ENCODE peak calls at places on chromosomes 5 and 9, in eight cellular contexts. One of them, this sample, is unnamed.

GRCh38 chr5:145585443-145586148 is 249.5 kb downstream of the PRELID2 start:
- DNase-seq in mammary epithelial cell: no peak
- DNase-seq in foreskin keratinocyte: no peak
- DNase-seq in mesenchymal stem cell: no peak
- DNase-seq in WERI-Rb-1: no peak
- DNase-seq in GM23248: no peak
- DNase-seq in tibial nerve: no peak
- DNase-seq in AG04450: no peak
- DNase-seq in this sample: no peak

GRCh38 chr5:55692509-55692908 is 19.6 kb downstream of the SLC38A9 start:
- DNase-seq in mammary epithelial cell: no peak
- DNase-seq in foreskin keratinocyte: no peak
- DNase-seq in mesenchymal stem cell: no peak
- DNase-seq in WERI-Rb-1: no peak
- DNase-seq in GM23248: no peak
- DNase-seq in tibial nerve: no peak
- DNase-seq in AG04450: no peak
- DNase-seq in this sample: no peak

GRCh38 chr9:93949073-93949693 is 6.0 kb downstream of the BARX1 start:
- DNase-seq in mammary epithelial cell: no peak
- DNase-seq in foreskin keratinocyte: no peak
- DNase-seq in mesenchymal stem cell: no peak
- DNase-seq in WERI-Rb-1: no peak
- DNase-seq in GM23248: no peak
- DNase-seq in tibial nerve: no peak
- DNase-seq in AG04450: no peak
- DNase-seq in this sample: no peak

GRCh38 chr5:132427285-132428146 is 58.0 kb downstream of the SLC22A5 start:
- DNase-seq in mammary epithelial cell: no peak
- DNase-seq in foreskin keratinocyte: peak
- DNase-seq in mesenchymal stem cell: no peak
- DNase-seq in WERI-Rb-1: no peak
- DNase-seq in GM23248: peak
- DNase-seq in tibial nerve: no peak
- DNase-seq in AG04450: no peak
- DNase-seq in this sample: peak

GRCh38 chr9:89864731-89865130 is 259.9 kb downstream of the GADD45G start:
- DNase-seq in mammary epithelial cell: no peak
- DNase-seq in foreskin keratinocyte: no peak
- DNase-seq in mesenchymal stem cell: no peak
- DNase-seq in WERI-Rb-1: no peak
- DNase-seq in GM23248: peak
- DNase-seq in tibial nerve: no peak
- DNase-seq in AG04450: no peak
- DNase-seq in this sample: no peak

GRCh38 chr9:101626295-101626694 is 31.5 kb upstream of the PPP3R2 start:
- DNase-seq in mammary epithelial cell: no peak
- DNase-seq in foreskin keratinocyte: no peak
- DNase-seq in mesenchymal stem cell: no peak
- DNase-seq in WERI-Rb-1: no peak
- DNase-seq in GM23248: no peak
- DNase-seq in tibial nerve: no peak
- DNase-seq in AG04450: no peak
- DNase-seq in this sample: no peak

GRCh38 chr9:124813041-124813440 is 36.1 kb downstream of the OLFML2A start:
- DNase-seq in mammary epithelial cell: peak
- DNase-seq in foreskin keratinocyte: no peak
- DNase-seq in mesenchymal stem cell: no peak
- DNase-seq in WERI-Rb-1: peak
- DNase-seq in GM23248: no peak
- DNase-seq in tibial nerve: no peak
- DNase-seq in AG04450: no peak
- DNase-seq in this sample: no peak

GRCh38 chr9:118882674-118883073 is 486.6 kb downstream of the BRINP1 start:
- DNase-seq in mammary epithelial cell: peak
- DNase-seq in foreskin keratinocyte: peak
- DNase-seq in mesenchymal stem cell: peak
- DNase-seq in WERI-Rb-1: no peak
- DNase-seq in GM23248: peak
- DNase-seq in tibial nerve: no peak
- DNase-seq in AG04450: no peak
- DNase-seq in this sample: no peak

GRCh38 chr5:120297621-120298020 is 166.5 kb upstream of the PRR16 start:
- DNase-seq in mammary epithelial cell: no peak
- DNase-seq in foreskin keratinocyte: no peak
- DNase-seq in mesenchymal stem cell: no peak
- DNase-seq in WERI-Rb-1: no peak
- DNase-seq in GM23248: peak
- DNase-seq in tibial nerve: no peak
- DNase-seq in AG04450: no peak
- DNase-seq in this sample: no peak

GRCh38 chr5:150584561-150585335 is 55.7 kb upstream of the SYNPO start:
- DNase-seq in mammary epithelial cell: no peak
- DNase-seq in foreskin keratinocyte: no peak
- DNase-seq in mesenchymal stem cell: no peak
- DNase-seq in WERI-Rb-1: no peak
- DNase-seq in GM23248: no peak
- DNase-seq in tibial nerve: no peak
- DNase-seq in AG04450: no peak
- DNase-seq in this sample: no peak

GRCh38 chr9:35996358-35996970 is 38.5 kb upstream of the OR2S2 start:
- DNase-seq in mammary epithelial cell: no peak
- DNase-seq in foreskin keratinocyte: no peak
- DNase-seq in mesenchymal stem cell: peak
- DNase-seq in WERI-Rb-1: no peak
- DNase-seq in GM23248: peak
- DNase-seq in tibial nerve: no peak
- DNase-seq in AG04450: no peak
- DNase-seq in this sample: peak

GRCh38 chr9:114560956-114561355 is 26.6 kb upstream of the ATP6V1G1 start:
- DNase-seq in mammary epithelial cell: no peak
- DNase-seq in foreskin keratinocyte: no peak
- DNase-seq in mesenchymal stem cell: peak
- DNase-seq in WERI-Rb-1: no peak
- DNase-seq in GM23248: no peak
- DNase-seq in tibial nerve: no peak
- DNase-seq in AG04450: no peak
- DNase-seq in this sample: no peak

GRCh38 chr5:153880094-153880493 is 158.6 kb downstream of the FAM114A2 start:
- DNase-seq in mammary epithelial cell: no peak
- DNase-seq in foreskin keratinocyte: no peak
- DNase-seq in mesenchymal stem cell: no peak
- DNase-seq in WERI-Rb-1: no peak
- DNase-seq in GM23248: no peak
- DNase-seq in tibial nerve: no peak
- DNase-seq in AG04450: no peak
- DNase-seq in this sample: no peak

GRCh38 chr5:3201941-3202340 is 393.7 kb upstream of the IRX1 start:
- DNase-seq in mammary epithelial cell: no peak
- DNase-seq in foreskin keratinocyte: no peak
- DNase-seq in mesenchymal stem cell: no peak
- DNase-seq in WERI-Rb-1: no peak
- DNase-seq in GM23248: no peak
- DNase-seq in tibial nerve: no peak
- DNase-seq in AG04450: no peak
- DNase-seq in this sample: no peak

GRCh38 chr5:138564242-138564641 is 11.0 kb downstream of the HSPA9 start:
- DNase-seq in mammary epithelial cell: no peak
- DNase-seq in foreskin keratinocyte: no peak
- DNase-seq in mesenchymal stem cell: no peak
- DNase-seq in WERI-Rb-1: no peak
- DNase-seq in GM23248: no peak
- DNase-seq in tibial nerve: no peak
- DNase-seq in AG04450: no peak
- DNase-seq in this sample: no peak

GRCh38 chr5:63089147-63089546 is 510.5 kb downstream of the LRRC70 start:
- DNase-seq in mammary epithelial cell: no peak
- DNase-seq in foreskin keratinocyte: no peak
- DNase-seq in mesenchymal stem cell: no peak
- DNase-seq in WERI-Rb-1: no peak
- DNase-seq in GM23248: no peak
- DNase-seq in tibial nerve: no peak
- DNase-seq in AG04450: no peak
- DNase-seq in this sample: no peak

GRCh38 chr9:124392855-124393460 is 22.3 kb downstream of the PSMB7 start:
- DNase-seq in mammary epithelial cell: peak
- DNase-seq in foreskin keratinocyte: peak
- DNase-seq in mesenchymal stem cell: peak
- DNase-seq in WERI-Rb-1: peak
- DNase-seq in GM23248: peak
- DNase-seq in tibial nerve: no peak
- DNase-seq in AG04450: peak
- DNase-seq in this sample: peak

GRCh38 chr9:134868751-134869553 is 11.7 kb upstream of the FCN2 start:
- DNase-seq in mammary epithelial cell: no peak
- DNase-seq in foreskin keratinocyte: no peak
- DNase-seq in mesenchymal stem cell: no peak
- DNase-seq in WERI-Rb-1: no peak
- DNase-seq in GM23248: no peak
- DNase-seq in tibial nerve: no peak
- DNase-seq in AG04450: no peak
- DNase-seq in this sample: no peak

GRCh38 chr5:108801776-108802175 is 54.1 kb downstream of the FER start:
- DNase-seq in mammary epithelial cell: peak
- DNase-seq in foreskin keratinocyte: peak
- DNase-seq in mesenchymal stem cell: peak
- DNase-seq in WERI-Rb-1: no peak
- DNase-seq in GM23248: peak
- DNase-seq in tibial nerve: no peak
- DNase-seq in AG04450: peak
- DNase-seq in this sample: peak

GRCh38 chr5:173823721-173824567 is 64.2 kb upstream of the CPEB4 start:
- DNase-seq in mammary epithelial cell: peak
- DNase-seq in foreskin keratinocyte: peak
- DNase-seq in mesenchymal stem cell: peak
- DNase-seq in WERI-Rb-1: no peak
- DNase-seq in GM23248: peak
- DNase-seq in tibial nerve: no peak
- DNase-seq in AG04450: peak
- DNase-seq in this sample: peak

GRCh38 chr5:95533106-95533505 is 21.7 kb downstream of the SKIC3 start:
- DNase-seq in mammary epithelial cell: no peak
- DNase-seq in foreskin keratinocyte: no peak
- DNase-seq in mesenchymal stem cell: no peak
- DNase-seq in WERI-Rb-1: no peak
- DNase-seq in GM23248: peak
- DNase-seq in tibial nerve: no peak
- DNase-seq in AG04450: no peak
- DNase-seq in this sample: peak

GRCh38 chr9:112072721-112073553 is 102.2 kb downstream of the SUSD1 start:
- DNase-seq in mammary epithelial cell: peak
- DNase-seq in foreskin keratinocyte: no peak
- DNase-seq in mesenchymal stem cell: peak
- DNase-seq in WERI-Rb-1: no peak
- DNase-seq in GM23248: peak
- DNase-seq in tibial nerve: no peak
- DNase-seq in AG04450: peak
- DNase-seq in this sample: peak

GRCh38 chr5:130141689-130142320 is 237.5 kb downstream of the CHSY3 start:
- DNase-seq in mammary epithelial cell: peak
- DNase-seq in foreskin keratinocyte: peak
- DNase-seq in mesenchymal stem cell: peak
- DNase-seq in WERI-Rb-1: peak
- DNase-seq in GM23248: peak
- DNase-seq in tibial nerve: no peak
- DNase-seq in AG04450: peak
- DNase-seq in this sample: peak

GRCh38 chr5:178538624-178539344 is 51.4 kb downstream of the COL23A1 start:
- DNase-seq in mammary epithelial cell: no peak
- DNase-seq in foreskin keratinocyte: no peak
- DNase-seq in mesenchymal stem cell: peak
- DNase-seq in WERI-Rb-1: no peak
- DNase-seq in GM23248: no peak
- DNase-seq in tibial nerve: no peak
- DNase-seq in AG04450: no peak
- DNase-seq in this sample: no peak

GRCh38 chr5:66818304-66818934 is 222.2 kb downstream of the MAST4 start:
- DNase-seq in mammary epithelial cell: no peak
- DNase-seq in foreskin keratinocyte: no peak
- DNase-seq in mesenchymal stem cell: no peak
- DNase-seq in WERI-Rb-1: no peak
- DNase-seq in GM23248: no peak
- DNase-seq in tibial nerve: no peak
- DNase-seq in AG04450: no peak
- DNase-seq in this sample: no peak
- H3K27ac ChIP-seq in mammary epithelial cell: no peak
- H3K27ac ChIP-seq in foreskin keratinocyte: no peak
- H3K27ac ChIP-seq in mesenchymal stem cell: no peak
- H3K27ac ChIP-seq in WERI-Rb-1: no peak
- H3K27ac ChIP-seq in GM23248: no peak
- H3K27ac ChIP-seq in tibial nerve: no peak
- H3K27ac ChIP-seq in AG04450: no peak
- H3K27ac ChIP-seq in this sample: no peak

GRCh38 chr9:123387686-123388085 is 31.7 kb downstream of the CRB2 start:
- DNase-seq in mammary epithelial cell: no peak
- DNase-seq in foreskin keratinocyte: no peak
- DNase-seq in mesenchymal stem cell: no peak
- DNase-seq in WERI-Rb-1: no peak
- DNase-seq in GM23248: peak
- DNase-seq in tibial nerve: no peak
- DNase-seq in AG04450: no peak
- DNase-seq in this sample: no peak
- H3K27ac ChIP-seq in mammary epithelial cell: no peak
- H3K27ac ChIP-seq in foreskin keratinocyte: no peak
- H3K27ac ChIP-seq in mesenchymal stem cell: no peak
- H3K27ac ChIP-seq in WERI-Rb-1: no peak
- H3K27ac ChIP-seq in GM23248: no peak
- H3K27ac ChIP-seq in tibial nerve: no peak
- H3K27ac ChIP-seq in AG04450: no peak
- H3K27ac ChIP-seq in this sample: no peak

GRCh38 chr5:111308951-111309350 is 84.8 kb downstream of the CAMK4 start:
- DNase-seq in mammary epithelial cell: peak
- DNase-seq in foreskin keratinocyte: no peak
- DNase-seq in mesenchymal stem cell: no peak
- DNase-seq in WERI-Rb-1: no peak
- DNase-seq in GM23248: no peak
- DNase-seq in tibial nerve: no peak
- DNase-seq in AG04450: no peak
- DNase-seq in this sample: peak

GRCh38 chr5:111313017-111313724 is 89.0 kb downstream of the CAMK4 start:
- DNase-seq in mammary epithelial cell: peak
- DNase-seq in foreskin keratinocyte: no peak
- DNase-seq in mesenchymal stem cell: no peak
- DNase-seq in WERI-Rb-1: no peak
- DNase-seq in GM23248: peak
- DNase-seq in tibial nerve: no peak
- DNase-seq in AG04450: no peak
- DNase-seq in this sample: no peak

GRCh38 chr5:111310713-111311620 is 86.8 kb downstream of the CAMK4 start:
- DNase-seq in mammary epithelial cell: no peak
- DNase-seq in foreskin keratinocyte: no peak
- DNase-seq in mesenchymal stem cell: no peak
- DNase-seq in WERI-Rb-1: no peak
- DNase-seq in GM23248: no peak
- DNase-seq in tibial nerve: no peak
- DNase-seq in AG04450: no peak
- DNase-seq in this sample: no peak

GRCh38 chr5:111309384-111309783 is 85.2 kb downstream of the CAMK4 start:
- DNase-seq in mammary epithelial cell: no peak
- DNase-seq in foreskin keratinocyte: no peak
- DNase-seq in mesenchymal stem cell: no peak
- DNase-seq in WERI-Rb-1: no peak
- DNase-seq in GM23248: no peak
- DNase-seq in tibial nerve: no peak
- DNase-seq in AG04450: no peak
- DNase-seq in this sample: no peak
- H3K27ac ChIP-seq in mammary epithelial cell: no peak
- H3K27ac ChIP-seq in foreskin keratinocyte: no peak
- H3K27ac ChIP-seq in mesenchymal stem cell: no peak
- H3K27ac ChIP-seq in WERI-Rb-1: no peak
- H3K27ac ChIP-seq in GM23248: no peak
- H3K27ac ChIP-seq in tibial nerve: no peak
- H3K27ac ChIP-seq in AG04450: no peak
- H3K27ac ChIP-seq in this sample: no peak

GRCh38 chr9:106228861-106229260 is 534.5 kb downstream of the TMEM38B start:
- DNase-seq in mammary epithelial cell: no peak
- DNase-seq in foreskin keratinocyte: no peak
- DNase-seq in mesenchymal stem cell: no peak
- DNase-seq in WERI-Rb-1: no peak
- DNase-seq in GM23248: no peak
- DNase-seq in tibial nerve: no peak
- DNase-seq in AG04450: no peak
- DNase-seq in this sample: no peak
- H3K27ac ChIP-seq in mammary epithelial cell: no peak
- H3K27ac ChIP-seq in foreskin keratinocyte: no peak
- H3K27ac ChIP-seq in mesenchymal stem cell: no peak
- H3K27ac ChIP-seq in WERI-Rb-1: no peak
- H3K27ac ChIP-seq in GM23248: no peak
- H3K27ac ChIP-seq in tibial nerve: no peak
- H3K27ac ChIP-seq in AG04450: no peak
- H3K27ac ChIP-seq in this sample: no peak

This sample was measured in trophoblast cell.